ENCODE peak calls at places on chromosomes 11 and 22, in nine cellular contexts. T is CD8-positive, alpha-beta memory T cell; S is substantia nigra; U is central memory CD4-positive, alpha-beta T cell; M is lung; E is HT1080; N is SHP77 treated with DMSO at 0.1 percent for 48 hours; G is NCI-H460; D is NCI-H2081 treated with DMSO at 0.1 percent for 48 hours. O is an unnamed sample.

GRCh38 chr11:57324154-57324885 is 432 bp downstream of the TNKS1BP1 start:
- DNase-seq in T (no peak), S (no peak), U (no peak), M (peak), E (peak), N (no peak), G (no peak), D (no peak), O (peak)

GRCh38 chr22:37731804-37732471 is 35.1 kb downstream of the TRIOBP start:
- DNase-seq in T (no peak), S (no peak), U (no peak), M (no peak), E (no peak), N (no peak), G (no peak), D (no peak), O (no peak)

GRCh38 chr22:36136475-36136874 is 24.1 kb downstream of the APOL3 start:
- DNase-seq in T (no peak), S (no peak), U (no peak), M (no peak), E (peak), N (no peak), G (no peak), D (no peak), O (no peak)

GRCh38 chr11:69121021-69121420 is 34.7 kb upstream of the SMIM38 start:
- DNase-seq in T (no peak), S (no peak), U (no peak), M (no peak), E (no peak), N (no peak), G (no peak), D (no peak), O (no peak)

GRCh38 chr11:134514354-134514951 is 102.4 kb upstream of the B3GAT1 start:
- DNase-seq in T (no peak), S (no peak), U (no peak), M (no peak), E (no peak), N (no peak), G (no peak), D (no peak), O (no peak)

GRCh38 chr11:78669249-78669648 is 94.6 kb upstream of the NARS2 start:
- DNase-seq in T (no peak), S (no peak), U (no peak), M (no peak), E (no peak), N (no peak), G (no peak), D (no peak), O (no peak)

GRCh38 chr11:84714316-84714780 is 912.8 kb downstream of the DLG2 start:
- DNase-seq in T (no peak), S (peak), U (no peak), M (no peak), E (peak), N (peak), G (peak), D (no peak), O (peak)

GRCh38 chr11:112844530-112844929 is 116.7 kb upstream of the NCAM1 start:
- DNase-seq in T (no peak), S (peak), U (no peak), M (no peak), E (no peak), N (no peak), G (no peak), D (no peak), O (peak)

GRCh38 chr11:58628446-58628845 is 6.0 kb downstream of the CNTF start:
- DNase-seq in T (no peak), S (peak), U (no peak), M (no peak), E (no peak), N (no peak), G (no peak), D (no peak), O (peak)

GRCh38 chr11:102530558-102530957 is at the start of gene MMP7:
- DNase-seq in T (no peak), S (no peak), U (no peak), M (no peak), E (peak), N (no peak), G (no peak), D (no peak), O (no peak)

GRCh38 chr22:10961043-10961860 is 4566.7 kb upstream of the OR11H1 start:
- DNase-seq in T (no peak), S (no peak), U (no peak), M (no peak), E (peak), N (no peak), G (no peak), D (no peak), O (no peak)

GRCh38 chr22:48565901-48566501 is 1261.7 kb downstream of the BRD1 start:
- DNase-seq in T (no peak), S (no peak), U (no peak), M (no peak), E (no peak), N (no peak), G (no peak), D (no peak), O (no peak)

GRCh38 chr11:36122715-36123114 is 166.5 kb downstream of the COMMD9 start:
- DNase-seq in T (no peak), S (no peak), U (no peak), M (no peak), E (no peak), N (no peak), G (no peak), D (no peak), O (no peak)

GRCh38 chr11:12238420-12238819 is 128.0 kb downstream of the MICAL2 start:
- DNase-seq in T (no peak), S (no peak), U (no peak), M (no peak), E (no peak), N (no peak), G (no peak), D (no peak), O (no peak)

GRCh38 chr11:68212421-68213134 is 518 bp downstream of the KMT5B start:
- DNase-seq in T (peak), S (peak), U (peak), M (peak), E (peak), N (peak), G (peak), D (no peak), O (peak)

GRCh38 chr11:59199546-59200420 is 12.9 kb downstream of the MPEG1 start:
- DNase-seq in T (no peak), S (no peak), U (peak), M (no peak), E (no peak), N (no peak), G (no peak), D (no peak), O (no peak)

GRCh38 chr22:48627203-48627602 is 1200.5 kb downstream of the BRD1 start:
- DNase-seq in T (no peak), S (peak), U (no peak), M (no peak), E (peak), N (peak), G (no peak), D (no peak), O (no peak)

GRCh38 chr22:17096095-17096494 is 11.3 kb downstream of the IL17RA start:
- DNase-seq in T (no peak), S (no peak), U (no peak), M (no peak), E (no peak), N (no peak), G (no peak), D (no peak), O (no peak)

GRCh38 chr11:75982309-75982708 is 167.3 kb downstream of the UVRAG start:
- DNase-seq in T (no peak), S (no peak), U (no peak), M (no peak), E (no peak), N (no peak), G (no peak), D (no peak), O (no peak)

GRCh38 chr22:49425356-49425755 is 402.3 kb downstream of the BRD1 start:
- DNase-seq in T (no peak), S (no peak), U (no peak), M (no peak), E (no peak), N (no peak), G (no peak), D (no peak), O (no peak)

GRCh38 chr11:34238533-34238932 is 119.3 kb downstream of the ABTB2 start:
- DNase-seq in T (no peak), S (no peak), U (no peak), M (no peak), E (no peak), N (no peak), G (no peak), D (no peak), O (no peak)

GRCh38 chr11:33742249-33742851 is 6.1 kb upstream of the CD59 start:
- DNase-seq in T (no peak), S (no peak), U (peak), M (no peak), E (no peak), N (no peak), G (no peak), D (no peak), O (no peak)